ENCODE peak calls at places on chromosomes 1 and 21, in six cellular contexts. One of them, this sample, is unnamed.

GRCh38 chr1:3483801-3484444 is 29.5 kb downstream of the ARHGEF16 start:
- DNase-seq in omental fat pad: no peak
- DNase-seq in H9: peak
- DNase-seq in hepatocyte: peak
- DNase-seq in OCI-LY7: peak
- DNase-seq in left ventricle myocardium inferior: no peak
- DNase-seq in this sample: peak

GRCh38 chr1:61674221-61674620 is 50.7 kb downstream of the TM2D1 start:
- DNase-seq in OCI-LY7: no peak
- DNase-seq in H9: no peak
- DNase-seq in omental fat pad: no peak
- DNase-seq in left ventricle myocardium inferior: no peak
- DNase-seq in hepatocyte: no peak
- DNase-seq in this sample: no peak

GRCh38 chr1:88698140-88698539 is 14.1 kb downstream of the PKN2 start:
- DNase-seq in omental fat pad: no peak
- DNase-seq in hepatocyte: no peak
- DNase-seq in OCI-LY7: no peak
- DNase-seq in left ventricle myocardium inferior: no peak
- DNase-seq in H9: no peak
- DNase-seq in this sample: no peak

GRCh38 chr1:214494706-214495105 is 56.7 kb downstream of the PTPN14 start:
- DNase-seq in omental fat pad: no peak
- DNase-seq in OCI-LY7: no peak
- DNase-seq in hepatocyte: peak
- DNase-seq in left ventricle myocardium inferior: no peak
- DNase-seq in H9: no peak
- DNase-seq in this sample: no peak

GRCh38 chr1:95407864-95408291 is 173.9 kb downstream of the RWDD3 start:
- DNase-seq in hepatocyte: no peak
- DNase-seq in OCI-LY7: no peak
- DNase-seq in H9: peak
- DNase-seq in omental fat pad: no peak
- DNase-seq in left ventricle myocardium inferior: no peak
- DNase-seq in this sample: no peak

GRCh38 chr1:159120317-159120716 is 43.8 kb upstream of the AIM2 start:
- DNase-seq in H9: no peak
- DNase-seq in hepatocyte: no peak
- DNase-seq in OCI-LY7: no peak
- DNase-seq in left ventricle myocardium inferior: no peak
- DNase-seq in omental fat pad: no peak
- DNase-seq in this sample: no peak

GRCh38 chr1:10267319-10267718 is 56.9 kb downstream of the KIF1B start:
- DNase-seq in H9: no peak
- DNase-seq in hepatocyte: no peak
- DNase-seq in left ventricle myocardium inferior: no peak
- DNase-seq in OCI-LY7: no peak
- DNase-seq in omental fat pad: no peak
- DNase-seq in this sample: no peak

GRCh38 chr1:9551984-9552383 is 12.7 kb downstream of the SLC25A33 start:
- DNase-seq in H9: no peak
- DNase-seq in left ventricle myocardium inferior: no peak
- DNase-seq in hepatocyte: no peak
- DNase-seq in omental fat pad: no peak
- DNase-seq in OCI-LY7: no peak
- DNase-seq in this sample: no peak

GRCh38 chr1:34597877-34598514 is 156.9 kb upstream of the GJB5 start:
- DNase-seq in hepatocyte: peak
- DNase-seq in omental fat pad: peak
- DNase-seq in left ventricle myocardium inferior: peak
- DNase-seq in OCI-LY7: peak
- DNase-seq in H9: peak
- DNase-seq in this sample: peak

GRCh38 chr1:29502225-29502755 is 266.0 kb downstream of the PTPRU start:
- DNase-seq in omental fat pad: no peak
- DNase-seq in H9: peak
- DNase-seq in hepatocyte: no peak
- DNase-seq in OCI-LY7: no peak
- DNase-seq in left ventricle myocardium inferior: no peak
- DNase-seq in this sample: peak

GRCh38 chr1:173328961-173329360 is 121.8 kb upstream of the TNFSF4 start:
- DNase-seq in OCI-LY7: no peak
- DNase-seq in hepatocyte: no peak
- DNase-seq in omental fat pad: no peak
- DNase-seq in left ventricle myocardium inferior: no peak
- DNase-seq in H9: no peak
- DNase-seq in this sample: no peak

GRCh38 chr1:41856361-41857285 is 62.1 kb downstream of the HIVEP3 start:
- DNase-seq in left ventricle myocardium inferior: no peak
- DNase-seq in OCI-LY7: no peak
- DNase-seq in H9: no peak
- DNase-seq in omental fat pad: no peak
- DNase-seq in hepatocyte: no peak
- DNase-seq in this sample: no peak

GRCh38 chr21:24217141-24217540 is 1390.1 kb downstream of the MRPL39 start:
- DNase-seq in left ventricle myocardium inferior: no peak
- DNase-seq in OCI-LY7: no peak
- DNase-seq in hepatocyte: no peak
- DNase-seq in omental fat pad: no peak
- DNase-seq in H9: no peak
- DNase-seq in this sample: no peak

GRCh38 chr1:187842406-187843165 is 1013.8 kb downstream of the PLA2G4A start:
- DNase-seq in OCI-LY7: peak
- DNase-seq in H9: no peak
- DNase-seq in hepatocyte: peak
- DNase-seq in omental fat pad: no peak
- DNase-seq in left ventricle myocardium inferior: no peak
- DNase-seq in this sample: no peak

GRCh38 chr1:111198836-111199235 is 1.6 kb downstream of the DENND2D start:
- DNase-seq in left ventricle myocardium inferior: no peak
- DNase-seq in omental fat pad: no peak
- DNase-seq in H9: no peak
- DNase-seq in OCI-LY7: no peak
- DNase-seq in hepatocyte: no peak
- DNase-seq in this sample: no peak

GRCh38 chr1:78045850-78046778 is at the start of gene GIPC2:
- DNase-seq in hepatocyte: peak
- DNase-seq in H9: peak
- DNase-seq in omental fat pad: no peak
- DNase-seq in OCI-LY7: no peak
- DNase-seq in left ventricle myocardium inferior: peak
- DNase-seq in this sample: peak

GRCh38 chr1:159753386-159753785 is 27.4 kb upstream of the DUSP23 start:
- DNase-seq in OCI-LY7: no peak
- DNase-seq in left ventricle myocardium inferior: no peak
- DNase-seq in H9: no peak
- DNase-seq in hepatocyte: no peak
- DNase-seq in omental fat pad: no peak
- DNase-seq in this sample: no peak

GRCh38 chr1:222974496-222974895 is 159.7 kb downstream of the DISP1 start:
- DNase-seq in left ventricle myocardium inferior: no peak
- DNase-seq in hepatocyte: peak
- DNase-seq in H9: no peak
- DNase-seq in OCI-LY7: no peak
- DNase-seq in omental fat pad: no peak
- DNase-seq in this sample: no peak

GRCh38 chr1:115545096-115545720 is 96.6 kb upstream of the VANGL1 start:
- DNase-seq in H9: no peak
- DNase-seq in hepatocyte: no peak
- DNase-seq in OCI-LY7: no peak
- DNase-seq in left ventricle myocardium inferior: no peak
- DNase-seq in omental fat pad: no peak
- DNase-seq in this sample: no peak

GRCh38 chr1:98651116-98651625 is 10.3 kb upstream of the SNX7 start:
- DNase-seq in OCI-LY7: no peak
- DNase-seq in hepatocyte: no peak
- DNase-seq in H9: peak
- DNase-seq in left ventricle myocardium inferior: no peak
- DNase-seq in omental fat pad: no peak
- DNase-seq in this sample: no peak

GRCh38 chr1:23403355-23403734 is 21.2 kb downstream of the TCEA3 start:
- DNase-seq in H9: no peak
- DNase-seq in left ventricle myocardium inferior: no peak
- DNase-seq in hepatocyte: no peak
- DNase-seq in OCI-LY7: no peak
- DNase-seq in omental fat pad: no peak
- DNase-seq in this sample: no peak

GRCh38 chr1:18182518-18183160 is 75.0 kb downstream of the IGSF21 start:
- DNase-seq in OCI-LY7: no peak
- DNase-seq in hepatocyte: peak
- DNase-seq in left ventricle myocardium inferior: no peak
- DNase-seq in H9: peak
- DNase-seq in omental fat pad: no peak
- DNase-seq in this sample: no peak

GRCh38 chr1:200866521-200866920 is 6.3 kb upstream of the GPR25 start:
- DNase-seq in OCI-LY7: no peak
- DNase-seq in left ventricle myocardium inferior: no peak
- DNase-seq in H9: no peak
- DNase-seq in hepatocyte: no peak
- DNase-seq in omental fat pad: no peak
- DNase-seq in this sample: no peak

GRCh38 chr1:150842343-150842742 is 34.1 kb downstream of the ARNT start:
- DNase-seq in OCI-LY7: no peak
- DNase-seq in omental fat pad: no peak
- DNase-seq in H9: no peak
- DNase-seq in hepatocyte: no peak
- DNase-seq in left ventricle myocardium inferior: no peak
- DNase-seq in this sample: no peak

GRCh38 chr21:38136201-38136600 is 120.6 kb upstream of the KCNJ15 start:
- DNase-seq in left ventricle myocardium inferior: no peak
- DNase-seq in H9: no peak
- DNase-seq in omental fat pad: no peak
- DNase-seq in OCI-LY7: no peak
- DNase-seq in hepatocyte: no peak
- DNase-seq in this sample: no peak

GRCh38 chr1:18927654-18928272 is 25.4 kb upstream of the ALDH4A1 start:
- DNase-seq in OCI-LY7: peak
- DNase-seq in left ventricle myocardium inferior: no peak
- DNase-seq in H9: no peak
- DNase-seq in hepatocyte: no peak
- DNase-seq in omental fat pad: no peak
- DNase-seq in this sample: no peak

GRCh38 chr1:11678442-11678841 is 2.5 kb downstream of the MAD2L2 start:
- DNase-seq in omental fat pad: no peak
- DNase-seq in hepatocyte: no peak
- DNase-seq in left ventricle myocardium inferior: no peak
- DNase-seq in H9: no peak
- DNase-seq in OCI-LY7: no peak
- DNase-seq in this sample: no peak

GRCh38 chr1:11682799-11683198 is 1.9 kb upstream of the MAD2L2 start:
- DNase-seq in OCI-LY7: no peak
- DNase-seq in H9: peak
- DNase-seq in left ventricle myocardium inferior: no peak
- DNase-seq in omental fat pad: no peak
- DNase-seq in hepatocyte: no peak
- DNase-seq in this sample: no peak

GRCh38 chr1:11682287-11682771 is 1.4 kb upstream of the MAD2L2 start:
- DNase-seq in H9: peak
- DNase-seq in hepatocyte: no peak
- DNase-seq in left ventricle myocardium inferior: no peak
- DNase-seq in omental fat pad: no peak
- DNase-seq in OCI-LY7: no peak
- DNase-seq in this sample: no peak

GRCh38 chr1:11680270-11681070 is 478 bp downstream of the MAD2L2 start:
- DNase-seq in hepatocyte: no peak
- DNase-seq in OCI-LY7: peak
- DNase-seq in left ventricle myocardium inferior: no peak
- DNase-seq in omental fat pad: no peak
- DNase-seq in H9: no peak
- DNase-seq in this sample: no peak

GRCh38 chr1:11681071-11681771 is at the start of gene MAD2L2:
- DNase-seq in H9: peak
- DNase-seq in hepatocyte: peak
- DNase-seq in omental fat pad: peak
- DNase-seq in OCI-LY7: peak
- DNase-seq in left ventricle myocardium inferior: peak
- DNase-seq in this sample: peak
- TF ChIP-seq CTCF in H9: no peak
- TF ChIP-seq CTCF in hepatocyte: no peak
- TF ChIP-seq CTCF in omental fat pad: no peak
- TF ChIP-seq CTCF in OCI-LY7: no peak
- TF ChIP-seq CTCF in left ventricle myocardium inferior: no peak
- TF ChIP-seq CTCF in this sample: no peak

GRCh38 chr1:56967900-56968832 is 2.4 kb upstream of the C8B start:
- DNase-seq in left ventricle myocardium inferior: no peak
- DNase-seq in omental fat pad: no peak
- DNase-seq in H9: peak
- DNase-seq in hepatocyte: peak
- DNase-seq in OCI-LY7: no peak
- DNase-seq in this sample: no peak
- TF ChIP-seq CTCF in left ventricle myocardium inferior: peak
- TF ChIP-seq CTCF in omental fat pad: no peak
- TF ChIP-seq CTCF in H9: peak
- TF ChIP-seq CTCF in hepatocyte: peak
- TF ChIP-seq CTCF in OCI-LY7: peak
- TF ChIP-seq CTCF in this sample: peak

GRCh38 chr1:209849388-209849787 is 21.6 kb downstream of the UTP25 start:
- DNase-seq in hepatocyte: no peak
- DNase-seq in OCI-LY7: no peak
- DNase-seq in left ventricle myocardium inferior: no peak
- DNase-seq in omental fat pad: no peak
- DNase-seq in H9: no peak
- DNase-seq in this sample: no peak

GRCh38 chr1:209853677-209854076 is 25.9 kb downstream of the UTP25 start:
- DNase-seq in H9: no peak
- DNase-seq in left ventricle myocardium inferior: no peak
- DNase-seq in OCI-LY7: no peak
- DNase-seq in omental fat pad: no peak
- DNase-seq in hepatocyte: no peak
- DNase-seq in this sample: no peak

GRCh38 chr1:209854196-209854595 is 26.4 kb downstream of the UTP25 start:
- DNase-seq in hepatocyte: no peak
- DNase-seq in H9: no peak
- DNase-seq in left ventricle myocardium inferior: no peak
- DNase-seq in omental fat pad: no peak
- DNase-seq in OCI-LY7: no peak
- DNase-seq in this sample: no peak

GRCh38 chr1:209845405-209845725 is 17.6 kb downstream of the UTP25 start:
- DNase-seq in omental fat pad: no peak
- DNase-seq in left ventricle myocardium inferior: no peak
- DNase-seq in hepatocyte: no peak
- DNase-seq in OCI-LY7: no peak
- DNase-seq in H9: no peak
- DNase-seq in this sample: no peak

GRCh38 chr1:209850342-209850979 is 22.7 kb downstream of the UTP25 start:
- DNase-seq in omental fat pad: no peak
- DNase-seq in left ventricle myocardium inferior: peak
- DNase-seq in H9: peak
- DNase-seq in OCI-LY7: peak
- DNase-seq in hepatocyte: peak
- DNase-seq in this sample: no peak
- TF ChIP-seq CTCF in omental fat pad: no peak
- TF ChIP-seq CTCF in left ventricle myocardium inferior: peak
- TF ChIP-seq CTCF in H9: peak
- TF ChIP-seq CTCF in OCI-LY7: peak
- TF ChIP-seq CTCF in hepatocyte: peak
- TF ChIP-seq CTCF in this sample: peak

GRCh38 chr1:6141601-6142000 is 38.5 kb downstream of the CHD5 start:
- DNase-seq in hepatocyte: no peak
- DNase-seq in omental fat pad: no peak
- DNase-seq in OCI-LY7: peak
- DNase-seq in left ventricle myocardium inferior: no peak
- DNase-seq in H9: peak
- DNase-seq in this sample: no peak
- TF ChIP-seq CTCF in hepatocyte: no peak
- TF ChIP-seq CTCF in omental fat pad: no peak
- TF ChIP-seq CTCF in OCI-LY7: peak
- TF ChIP-seq CTCF in left ventricle myocardium inferior: no peak
- TF ChIP-seq CTCF in H9: peak
- TF ChIP-seq CTCF in this sample: no peak